ENCODE peak calls at places on chromosomes 13 and 19, in four cellular contexts. J is transverse colon, F is testis, O is body of pancreas. B is an unnamed sample.

GRCh38 chr13:40576369-40576768 is 90.1 kb downstream of the FOXO1 start:
- DNase-seq in O (no peak), J (no peak), F (no peak), B (no peak)

GRCh38 chr19:41997121-41997850 is 3.3 kb upstream of the ATP1A3 start:
- DNase-seq in O (peak), F (peak), J (peak), B (peak)

GRCh38 chr13:21434588-21434987 is 24.5 kb downstream of the ZDHHC20 start:
- DNase-seq in F (no peak), O (no peak), J (no peak), B (no peak)

GRCh38 chr19:17633700-17634099 is 54.5 kb downstream of the UNC13A start:
- DNase-seq in F (no peak), J (no peak), O (no peak), B (no peak)

GRCh38 chr13:90201198-90201597 is 1146.3 kb upstream of the MIR17HG start:
- DNase-seq in F (no peak), O (no peak), J (no peak), B (no peak)

GRCh38 chr13:91398413-91399188 is at the start of gene GPC5:
- DNase-seq in O (peak), F (peak), J (peak), B (peak)

GRCh38 chr19:10112037-10112751 is 701 bp downstream of the P2RY11 start:
- DNase-seq in O (no peak), J (peak), F (no peak), B (no peak)

GRCh38 chr13:105177265-105177900 is 1358.1 kb downstream of the EFNB2 start:
- DNase-seq in F (no peak), J (no peak), O (no peak), B (no peak)

GRCh38 chr13:60655268-60655667 is 258.2 kb downstream of the TDRD3 start:
- DNase-seq in J (no peak), F (no peak), O (no peak), B (no peak)

GRCh38 chr13:47859129-47859528 is 141.9 kb downstream of the SUCLA2 start:
- DNase-seq in J (no peak), F (no peak), O (no peak), B (no peak)

GRCh38 chr19:40663712-40664692 is 26.4 kb downstream of the NUMBL start:
- DNase-seq in J (no peak), O (no peak), F (no peak), B (peak)

GRCh38 chr19:16146112-16146511 is 2.6 kb downstream of the HSH2D start:
- DNase-seq in O (no peak), J (no peak), F (no peak), B (no peak)
- TF ChIP-seq POLR2A in O (no peak), J (no peak), F (no peak), B (no peak)

GRCh38 chr19:35757749-35758608 is at the start of gene PROSER3:
- DNase-seq in J (peak), O (peak), F (peak), B (peak)
- TF ChIP-seq POLR2A in J (peak), O (peak), F (no peak), B (peak)

GRCh38 chr19:43463381-43464088 is 1.9 kb downstream of the LYPD3 start:
- DNase-seq in O (peak), F (peak), J (peak), B (peak)

GRCh38 chr19:43464089-43464775 is 1.2 kb downstream of the LYPD3 start:
- DNase-seq in O (peak), F (peak), J (peak), B (no peak)

GRCh38 chr19:43467276-43467675 is 1.9 kb upstream of the LYPD3 start:
- DNase-seq in O (no peak), F (no peak), J (no peak), B (no peak)

GRCh38 chr19:43466793-43467192 is 1.4 kb upstream of the LYPD3 start:
- DNase-seq in J (no peak), F (no peak), O (no peak), B (no peak)

DNA sequence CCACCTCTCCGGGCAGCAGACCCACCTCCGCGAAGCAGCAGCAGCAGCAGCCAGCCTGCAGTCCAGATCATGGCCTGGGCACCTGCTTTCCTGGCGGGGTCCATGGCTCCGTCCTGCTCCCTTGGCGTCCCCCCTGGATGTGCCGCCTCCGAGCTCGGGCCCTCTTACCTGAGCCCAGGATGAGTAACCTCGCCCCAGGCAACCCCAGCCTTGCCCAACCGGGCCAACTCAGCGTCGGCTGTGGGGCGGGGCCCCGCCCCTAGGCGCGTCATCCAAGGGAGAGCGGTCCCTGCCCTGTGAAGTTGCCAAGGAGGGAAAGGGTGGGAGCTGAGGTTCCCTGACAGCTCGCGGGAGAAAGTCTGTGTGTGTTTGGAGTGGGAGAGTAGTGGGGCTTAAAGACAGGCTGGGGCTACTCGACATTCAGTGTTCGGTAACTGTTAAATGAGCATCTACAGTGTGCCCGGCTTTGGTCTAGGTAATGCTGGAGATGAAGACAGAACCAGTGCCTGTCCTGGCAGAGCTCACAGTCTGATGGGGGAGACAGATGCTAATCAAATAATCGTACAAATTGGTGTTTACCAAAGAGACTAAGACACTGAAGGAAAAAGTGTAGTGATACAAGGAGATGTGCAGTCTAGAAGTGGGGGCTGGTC is at the start of gene LYPD3:
- DNase-seq in J (peak), O (peak), F (no peak), B (peak)
- TF ChIP-seq POLR2A in J (no peak), O (no peak), F (no peak), B (no peak)

DNA sequence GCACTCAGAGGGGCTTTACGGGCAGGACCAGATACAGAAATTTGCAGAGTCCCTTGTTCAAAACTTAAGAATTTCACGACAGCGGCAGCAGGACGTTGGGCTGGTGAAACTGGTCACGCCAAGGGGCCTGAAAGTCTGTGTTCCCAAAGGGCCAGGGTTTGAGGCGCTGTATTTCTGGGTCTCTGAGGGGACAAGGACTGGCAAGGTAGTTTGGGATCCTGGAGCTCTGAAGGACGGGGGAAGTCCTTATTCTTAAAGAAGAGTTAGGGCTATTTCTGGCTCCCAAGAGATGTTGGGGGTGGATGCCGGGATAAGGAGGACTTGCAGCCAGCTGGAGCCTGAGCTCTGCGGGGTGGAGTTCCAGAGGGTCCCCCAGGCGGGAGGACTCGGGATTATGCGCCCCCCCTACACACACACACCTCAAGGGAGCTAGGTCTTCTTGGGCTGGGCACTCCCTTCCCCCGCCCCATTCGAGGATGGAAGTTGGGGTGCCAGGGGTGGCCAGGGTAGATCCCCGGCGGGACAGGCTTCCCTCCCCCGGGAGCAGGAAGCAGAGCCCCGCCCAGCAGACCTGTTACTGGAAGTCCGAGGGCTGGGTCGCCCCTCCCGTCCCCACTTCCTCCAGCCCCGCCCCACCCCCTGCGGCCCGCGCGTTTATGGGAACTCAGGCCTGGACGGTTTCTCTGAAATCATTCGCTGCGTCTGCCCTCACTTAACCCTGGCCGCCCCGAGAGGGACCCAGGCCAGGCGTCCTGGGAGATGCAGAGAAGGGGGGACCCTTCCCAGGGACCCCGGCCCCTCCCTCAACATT is 5.6 kb downstream of the BCL3 start:
- DNase-seq in O (peak), J (peak), F (peak), B (peak)
- TF ChIP-seq POLR2A in O (peak), J (peak), F (no peak), B (no peak)

GRCh38 chr19:54248016-54248601 is 5.5 kb upstream of the LILRA6 start:
- DNase-seq in O (no peak), J (peak), F (no peak), B (no peak)
- TF ChIP-seq POLR2A in O (no peak), J (no peak), F (no peak), B (no peak)

DNA sequence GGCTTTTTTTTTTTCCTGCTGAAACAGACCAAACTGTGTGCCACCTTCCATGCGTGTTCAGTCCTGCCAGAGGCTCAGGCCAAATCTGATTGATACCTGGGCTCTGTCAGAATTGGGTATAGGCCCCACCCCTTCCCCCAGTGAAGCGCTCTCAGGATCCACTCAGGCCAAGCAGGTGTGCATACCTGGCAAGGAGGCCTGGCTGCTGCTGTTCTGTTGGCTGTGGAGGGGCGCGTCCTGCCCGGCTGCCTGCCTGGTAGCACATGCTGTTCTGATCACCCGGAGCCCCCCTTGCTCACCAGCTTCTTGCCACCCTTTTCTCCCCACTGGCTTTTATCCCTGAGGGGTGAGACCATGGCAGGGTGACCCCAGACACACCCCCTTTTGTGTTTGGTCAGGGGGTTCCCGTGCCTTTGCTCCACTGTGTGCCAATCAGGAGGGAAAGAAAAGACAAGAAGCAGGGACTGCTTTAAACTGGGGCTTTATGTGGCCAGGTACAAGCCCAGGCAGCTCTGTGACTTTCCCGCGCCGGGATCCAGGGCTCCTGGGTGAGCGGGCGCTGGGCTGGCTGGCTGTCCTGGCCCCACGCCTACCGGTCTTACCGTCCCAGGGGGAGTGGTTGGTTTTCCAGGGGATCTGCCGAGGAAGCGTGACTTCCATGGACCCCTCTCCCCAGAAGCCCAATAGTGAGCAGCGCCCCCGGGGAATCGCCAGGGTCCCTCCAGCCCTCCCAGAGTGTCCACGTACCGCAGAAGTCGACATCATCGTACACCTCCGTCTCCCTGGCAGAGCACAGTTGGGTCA is 12.6 kb downstream of the PRAM1 start:
- DNase-seq in O (no peak), J (no peak), F (no peak), B (no peak)
- TF ChIP-seq POLR2A in O (no peak), J (no peak), F (no peak), B (no peak)

GRCh38 chr13:20118268-20119140 is 42.3 kb downstream of the GJA3 start:
- DNase-seq in J (peak), F (peak), O (peak), B (no peak)
- TF ChIP-seq POLR2A in J (no peak), F (no peak), O (no peak), B (no peak)

B was measured in erythroblast.